ENCODE peak calls at places on chromosomes 12 and 14, in four cellular contexts. W is A549, D is SK-N-SH, T is HepG2. K is an unnamed sample.

GRCh38 chr14:42437809-42438208 is 831.1 kb downstream of the LRFN5 start:
- DNase-seq in T (no peak), W (no peak), D (no peak), K (no peak)

GRCh38 chr14:55107766-55108554 is 21.1 kb upstream of the LGALS3 start:
- DNase-seq in W (peak; percentile 82), D (no peak), T (peak; percentile 83), K (peak; percentile 98)

GRCh38 chr12:12804432-12804886 is 8.7 kb upstream of the DDX47 start:
- DNase-seq in D (no peak), W (peak; percentile 88), T (peak; percentile 36), K (peak; percentile 95)

GRCh38 chr12:116002890-116003536 is 274.5 kb downstream of the MED13L start:
- DNase-seq in T (no peak), W (peak; percentile 18), D (no peak), K (peak; percentile 8)

GRCh38 chr12:2115101-2115845 is 62.5 kb downstream of the CACNA1C start:
- DNase-seq in D (no peak), T (no peak), W (no peak), K (no peak)

GRCh38 chr12:132143328-132144071 is 619 bp downstream of the DDX51 start:
- DNase-seq in T (no peak), W (no peak), D (peak; percentile 62), K (no peak)

GRCh38 chr12:55043542-55043941 is 23.8 kb downstream of the NEUROD4 start:
- DNase-seq in T (no peak), D (no peak), W (no peak), K (no peak)

GRCh38 chr12:109820921-109821381 is 12.2 kb downstream of the TRPV4 start:
- DNase-seq in T (no peak), W (no peak), D (no peak), K (no peak)

GRCh38 chr14:90114554-90114953 is 52.8 kb downstream of the KCNK13 start:
- DNase-seq in T (peak; percentile 5), W (peak; percentile 26), D (peak; percentile 12), K (no peak)

DNA sequence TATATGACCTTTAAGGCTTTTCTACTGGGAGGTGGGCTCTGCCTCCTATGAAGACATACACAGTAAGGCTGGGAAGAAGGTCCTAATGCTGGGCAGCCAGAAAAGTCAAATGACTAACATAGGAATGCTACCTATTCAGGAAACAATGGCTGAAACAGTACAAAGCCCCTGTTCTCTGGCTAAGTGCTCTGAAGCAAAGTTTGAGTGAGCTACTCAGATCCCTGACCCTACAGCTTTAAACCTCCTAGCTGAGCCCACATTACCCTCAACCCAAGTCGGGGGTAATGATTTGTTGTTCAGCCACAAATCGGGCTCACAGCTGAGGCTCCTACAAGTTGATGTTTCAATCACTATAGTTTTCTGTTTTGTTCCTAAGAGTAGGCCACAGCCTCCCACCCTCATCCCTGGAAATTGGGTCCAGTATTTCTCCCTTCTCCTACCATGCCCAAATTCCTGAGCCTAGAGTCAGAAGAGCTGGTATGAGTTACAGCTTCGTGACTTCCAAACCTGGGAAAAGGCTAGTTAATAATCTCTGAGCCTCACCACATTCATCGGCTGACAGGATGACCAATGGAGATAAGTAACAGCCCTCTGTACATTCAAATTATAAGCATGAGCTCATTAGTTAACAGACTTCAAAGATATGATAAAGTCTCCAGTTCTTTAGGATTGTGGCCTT is 46.5 kb downstream of the BTBD7 start:
- DNase-seq in T (no peak), W (peak; percentile 18), D (no peak), K (peak; percentile 14)
- TF ChIP-seq RAD21 in T (no peak), W (no peak), D (no peak), K (no peak)

GRCh38 chr14:36258241-36258640 is 62.2 kb downstream of the MBIP start:
- DNase-seq in T (no peak), D (no peak), W (no peak), K (no peak)

GRCh38 chr14:36256131-36256801 is 64.2 kb downstream of the MBIP start:
- DNase-seq in D (no peak), W (no peak), T (no peak), K (no peak)

DNA sequence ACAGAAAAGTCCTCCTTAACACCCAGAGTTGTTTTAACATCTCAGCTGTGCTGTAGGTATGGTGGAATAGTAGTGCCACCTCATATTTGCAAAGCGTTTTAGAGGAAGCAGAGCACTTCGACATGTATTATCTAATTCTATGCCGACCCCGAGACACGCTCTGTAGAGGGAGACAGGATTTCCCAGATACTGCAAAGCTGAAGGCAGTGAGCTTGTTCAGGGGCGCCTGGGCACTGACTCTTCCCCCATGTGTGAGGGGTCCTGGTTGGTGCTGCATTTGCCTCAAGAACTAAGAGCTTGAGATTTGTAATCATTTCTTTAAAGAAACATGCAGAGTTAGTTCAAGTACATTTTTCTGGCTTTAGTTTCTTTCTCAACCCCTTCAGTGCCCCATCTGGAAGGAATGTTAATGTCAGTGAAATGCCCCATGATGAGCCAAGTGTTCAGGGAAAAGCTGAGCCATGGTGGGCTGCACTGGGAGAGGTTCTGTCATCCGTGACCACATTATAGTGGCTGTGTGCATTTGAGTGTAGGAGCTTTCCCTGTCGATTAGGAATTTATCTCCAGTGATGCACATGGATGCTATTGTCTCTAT is 66.3 kb downstream of the MBIP start:
- DNase-seq in W (no peak), T (peak; percentile 56), D (no peak), K (peak; percentile 19)
- TF ChIP-seq SMC3 in W (no peak), T (no peak), D (no peak), K (no peak)

GRCh38 chr14:59311723-59312122 is 123.3 kb downstream of the DAAM1 start:
- DNase-seq in W (no peak), T (no peak), D (no peak), K (no peak)

GRCh38 chr14:59308706-59309105 is 120.2 kb downstream of the DAAM1 start:
- DNase-seq in W (no peak), T (no peak), D (no peak), K (no peak)

GRCh38 chr14:59309291-59309900 is 120.9 kb downstream of the DAAM1 start:
- DNase-seq in T (no peak), W (no peak), D (no peak), K (no peak)

GRCh38 chr14:59313063-59314018 is 124.9 kb downstream of the DAAM1 start:
- DNase-seq in W (no peak), D (no peak), T (peak; percentile 33), K (no peak)

GRCh38 chr14:59310644-59311043 is 122.2 kb downstream of the DAAM1 start:
- DNase-seq in D (no peak), T (no peak), W (no peak), K (no peak)
- TF ChIP-seq RAD21 in D (no peak), T (no peak), W (no peak), K (no peak)

GRCh38 chr14:91299483-91300115 is 55.1 kb upstream of the GPR68 start:
- DNase-seq in D (no peak), T (no peak), W (no peak), K (no peak)
- TF ChIP-seq SMC3 in D (no peak), T (no peak), W (no peak), K (no peak)

GRCh38 chr12:124010687-124011086 is 37.7 kb downstream of the ZNF664 start:
- DNase-seq in T (no peak), D (no peak), W (no peak), K (no peak)

GRCh38 chr12:124011435-124012124 is 38.6 kb downstream of the ZNF664 start:
- DNase-seq in T (no peak), W (no peak), D (no peak), K (no peak)

GRCh38 chr12:124015791-124016510 is 42.9 kb downstream of the ZNF664 start:
- DNase-seq in W (no peak), D (no peak), T (no peak), K (no peak)

GRCh38 chr12:124009781-124010180 is 36.8 kb downstream of the ZNF664 start:
- DNase-seq in D (no peak), W (no peak), T (no peak), K (no peak)

DNA sequence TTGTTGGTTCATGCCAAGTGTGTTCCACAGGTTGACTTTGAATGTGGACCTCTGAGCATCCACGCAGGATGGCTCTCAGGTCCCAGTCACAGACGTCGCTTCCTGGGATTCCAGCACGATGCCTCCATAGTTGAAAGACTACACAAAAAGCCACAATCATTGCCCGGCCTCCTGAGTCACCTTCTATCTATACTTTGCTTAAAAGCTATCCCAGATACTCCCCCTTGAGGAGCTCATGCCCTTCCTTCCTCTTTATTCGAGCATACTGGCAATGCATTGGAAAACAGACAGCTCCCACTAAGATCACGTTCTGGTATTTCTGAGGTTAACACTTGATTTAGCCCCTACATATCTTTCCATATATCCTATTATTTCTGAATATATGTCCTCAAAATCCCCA is 40.1 kb downstream of the ZNF664 start:
- DNase-seq in W (no peak), T (no peak), D (no peak), K (no peak)
- TF ChIP-seq RAD21 in W (no peak), T (no peak), D (no peak), K (no peak)

GRCh38 chr12:51530208-51530607 is 60.8 kb upstream of the SCN8A start:
- DNase-seq in T (no peak), D (no peak), W (no peak), K (no peak)
- TF ChIP-seq SMC3 in T (no peak), D (no peak), W (no peak), K (no peak)

GRCh38 chr14:94540031-94540794 is 21.0 kb upstream of the SERPINA4 start:
- DNase-seq in D (no peak), T (peak; percentile 69), W (peak; percentile 27), K (peak; percentile 9)
- TF ChIP-seq RAD21 in D (no peak), T (no peak), W (peak; percentile 14), K (no peak)

GRCh38 chr12:121184425-121184824 is 25.5 kb upstream of the P2RX4 start:
- DNase-seq in W (no peak), T (no peak), D (no peak), K (no peak)
- TF ChIP-seq SMC3 in W (no peak), T (no peak), D (no peak), K (no peak)

DNA sequence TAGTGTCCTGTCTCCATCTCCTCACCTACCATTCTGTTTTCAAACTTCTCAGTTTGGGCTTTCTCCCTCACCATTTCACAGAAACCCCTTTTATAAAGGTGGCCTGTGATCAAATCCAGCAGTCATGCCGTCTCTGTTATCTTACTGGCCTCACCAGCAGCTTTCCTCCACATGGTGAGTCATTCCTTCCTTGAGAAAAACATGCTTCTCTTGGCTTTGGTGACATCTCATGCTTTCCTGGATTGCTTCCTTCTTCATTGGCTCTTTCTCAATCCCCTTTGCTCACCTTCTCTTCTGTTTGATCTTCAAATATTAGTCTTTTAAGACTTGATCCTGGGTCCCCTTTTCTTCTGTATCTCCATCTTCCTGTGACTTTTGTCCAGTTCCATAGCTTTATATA is 164.9 kb downstream of the ANO4 start:
- DNase-seq in W (no peak), D (no peak), T (no peak), K (peak; percentile 83)
- TF ChIP-seq RAD21 in W (no peak), D (no peak), T (no peak), K (no peak)

GRCh38 chr12:31246470-31246850 is 79.5 kb downstream of the SINHCAF start:
- DNase-seq in D (no peak), W (no peak), T (no peak), K (no peak)
- TF ChIP-seq SMC3 in D (no peak), W (no peak), T (no peak), K (no peak)

K was measured in IMR-90.